ENCODE peak calls at places on chromosome 5, in six cellular contexts. P, Y, R, S, L and F are unnamed samples.

GRCh38 chr5:1447772-1448361 is 2.6 kb upstream of the SLC6A3 start:
- DNase-seq in S (no peak), Y (no peak), P (no peak), L (no peak), R (peak; percentile 20), F (no peak)

GRCh38 chr5:145407300-145408047 is 427.7 kb downstream of the PRELID2 start:
- DNase-seq in S (no peak), R (no peak), L (peak; percentile 25), Y (no peak), P (no peak), F (no peak)

GRCh38 chr5:88374391-88374790 is 105.7 kb upstream of the TMEM161B start:
- DNase-seq in L (no peak), R (no peak), Y (no peak), P (no peak), S (no peak), F (no peak)

GRCh38 chr5:156681276-156681675 is 168.8 kb upstream of the PPP1R2B start:
- DNase-seq in L (no peak), Y (no peak), P (no peak), R (no peak), S (no peak), F (no peak)

GRCh38 chr5:145540375-145540774 is 294.8 kb downstream of the PRELID2 start:
- DNase-seq in P (no peak), L (no peak), R (no peak), Y (no peak), S (no peak), F (peak; percentile 33)

GRCh38 chr5:158599132-158599531 is 500.6 kb downstream of the EBF1 start:
- DNase-seq in L (no peak), P (no peak), R (no peak), Y (no peak), S (no peak), F (peak; percentile 15)

GRCh38 chr5:167797933-167798332 is 493.5 kb upstream of the WWC1 start:
- DNase-seq in P (no peak), Y (no peak), S (no peak), R (no peak), L (no peak), F (no peak)

GRCh38 chr5:10681605-10682428 is 79.2 kb downstream of the DAP start:
- DNase-seq in L (no peak), Y (no peak), S (no peak), R (no peak), P (no peak), F (no peak)

GRCh38 chr5:5953641-5954040 is 424.7 kb downstream of the MED10 start:
- DNase-seq in R (no peak), P (no peak), L (no peak), Y (no peak), S (no peak), F (no peak)

GRCh38 chr5:73796164-73797141 is 170.5 kb downstream of the ARHGEF28 start:
- DNase-seq in P (no peak), Y (no peak), L (peak; percentile 40), R (no peak), S (peak; percentile 66), F (peak; percentile 98)
- H2AFZ ChIP-seq in P (peak overlapping the region; percentile 61), Y (no peak overlapping the region), L (peak overlapping the region; percentile 51), R (no peak overlapping the region), S (no peak overlapping the region), F (peak overlapping the region; percentile 78)

DNA sequence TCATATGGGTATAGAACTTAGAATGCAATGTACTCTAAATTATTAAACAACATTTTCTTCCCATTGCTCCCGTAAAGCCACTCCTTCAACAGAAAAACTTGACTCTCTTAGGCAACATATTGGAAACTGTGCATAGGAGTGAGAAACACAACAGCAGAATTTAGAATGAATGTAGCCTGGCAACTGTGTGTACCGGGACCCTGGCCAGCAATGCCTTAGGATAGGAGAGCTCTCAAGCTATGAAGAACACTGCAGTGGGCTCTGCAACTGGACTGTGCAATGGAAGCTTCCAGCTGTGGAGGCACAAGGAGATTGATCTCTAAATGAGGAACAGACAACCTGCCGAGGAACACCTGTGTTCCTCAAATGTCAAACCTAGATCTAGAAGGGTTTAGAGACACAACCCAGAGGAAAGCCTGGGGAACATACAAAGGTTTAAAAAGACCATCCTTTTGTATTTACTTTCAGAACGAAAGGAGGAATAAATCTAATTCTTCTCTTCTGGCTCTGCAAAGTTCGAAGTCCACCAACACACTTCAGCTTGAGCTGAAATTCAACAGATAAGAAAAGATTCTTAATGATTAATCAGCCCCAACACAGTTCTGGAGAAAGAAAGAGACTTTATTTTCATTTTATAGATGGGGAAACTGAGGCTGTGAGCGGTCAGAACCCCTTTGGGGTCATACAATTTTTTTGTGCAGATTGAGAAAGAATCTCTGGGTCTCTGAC is 51.5 kb upstream of the ARL15 start:
- DNase-seq in Y (no peak), R (no peak), S (no peak), L (no peak), P (no peak), F (no peak)
- TF ChIP-seq RFX5 in Y (no peak), R (no peak), S (no peak), L (no peak), P (no peak), F (no peak)

GRCh38 chr5:168892618-168893017 is 313.4 kb upstream of the PANK3 start:
- DNase-seq in L (no peak), S (no peak), R (no peak), P (no peak), Y (no peak), F (no peak)
- H2AFZ ChIP-seq in L (no peak overlapping the region), S (no peak overlapping the region), R (no peak overlapping the region), P (no peak overlapping the region), Y (no peak overlapping the region), F (no peak overlapping the region)

GRCh38 chr5:60724126-60724525 is 24.2 kb upstream of the DEPDC1B start:
- DNase-seq in S (no peak), L (no peak), Y (no peak), R (no peak), P (no peak), F (no peak)

GRCh38 chr5:60719329-60719728 is 19.4 kb upstream of the DEPDC1B start:
- DNase-seq in S (no peak), P (no peak), L (no peak), Y (no peak), R (no peak), F (no peak)

GRCh38 chr5:60727032-60727431 is 27.1 kb upstream of the DEPDC1B start:
- DNase-seq in S (no peak), R (no peak), Y (no peak), P (no peak), L (no peak), F (no peak)

GRCh38 chr5:60718186-60718892 is 18.4 kb upstream of the DEPDC1B start:
- DNase-seq in L (no peak), R (no peak), S (no peak), Y (no peak), P (no peak), F (no peak)

GRCh38 chr5:60722416-60722815 is 22.4 kb upstream of the DEPDC1B start:
- DNase-seq in L (no peak), S (no peak), Y (no peak), R (no peak), P (no peak), F (no peak)
- TF ChIP-seq RFX5 in L (no peak), S (no peak), Y (no peak), R (no peak), P (no peak), F (no peak)

GRCh38 chr5:83510199-83510730 is 38.7 kb downstream of the VCAN start:
- DNase-seq in P (peak; percentile 21), R (no peak), S (no peak), L (no peak), Y (no peak), F (no peak)
- H2AFZ ChIP-seq in P (no peak overlapping the region), R (no peak overlapping the region), S (no peak overlapping the region), L (peak overlapping the region; percentile 15), Y (no peak overlapping the region), F (no peak overlapping the region)

GRCh38 chr5:135555530-135555929 is 19.8 kb upstream of the NEUROG1 start:
- DNase-seq in L (no peak), S (no peak), Y (no peak), R (no peak), P (no peak), F (no peak)

GRCh38 chr5:135553688-135554462 is 18.1 kb upstream of the NEUROG1 start:
- DNase-seq in S (peak; percentile 31), R (no peak), P (no peak), Y (peak; percentile 41), L (no peak), F (peak; percentile 7)

GRCh38 chr5:135549413-135549812 is 13.6 kb upstream of the NEUROG1 start:
- DNase-seq in P (no peak), L (no peak), S (no peak), R (no peak), Y (no peak), F (no peak)

GRCh38 chr5:135547590-135548254 is 12.0 kb upstream of the NEUROG1 start:
- DNase-seq in L (no peak), R (no peak), Y (no peak), P (no peak), S (no peak), F (no peak)

DNA sequence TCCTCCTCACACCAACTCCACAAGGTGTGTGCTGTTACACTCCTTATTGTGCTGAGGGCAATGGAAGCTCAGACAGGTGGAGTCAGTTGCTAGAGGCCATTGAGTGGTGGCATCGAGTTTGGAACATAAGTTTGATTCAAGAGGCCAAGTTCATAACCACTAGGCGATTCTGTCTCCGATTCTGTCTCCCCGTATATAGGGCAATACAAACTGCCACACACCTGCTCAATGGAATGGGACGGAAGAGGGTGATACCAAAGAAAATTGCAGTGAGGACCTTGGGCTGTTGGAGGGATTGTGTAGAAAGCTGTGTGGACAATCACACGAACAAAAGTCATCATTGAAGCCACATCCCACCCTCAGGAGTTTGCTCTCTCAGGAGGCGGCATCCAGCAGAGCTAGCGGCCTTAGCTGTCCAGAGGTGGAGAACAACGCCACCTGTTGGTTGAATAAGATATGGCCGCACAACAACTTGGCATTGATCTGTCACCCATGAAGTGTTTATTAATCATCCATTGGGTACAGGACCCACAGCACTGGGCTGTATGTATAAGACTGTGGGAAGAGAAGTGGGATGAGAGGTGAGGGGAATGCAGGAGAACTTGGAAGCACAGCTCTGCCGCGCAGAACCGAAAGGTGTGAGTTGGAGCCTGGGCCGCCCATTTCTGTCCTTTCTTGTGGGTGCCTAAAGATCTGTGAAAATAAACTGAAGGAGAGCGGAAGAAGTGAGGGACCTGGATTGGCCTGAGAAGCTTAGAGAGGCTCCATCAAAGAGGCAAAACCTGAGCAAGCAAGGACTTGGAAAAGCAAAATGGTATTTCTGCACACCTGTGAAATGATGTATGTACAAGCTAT is 16.1 kb upstream of the NEUROG1 start:
- DNase-seq in L (peak; percentile 12), R (peak; percentile 82), P (peak; percentile 79), Y (peak; percentile 80), S (peak; percentile 64), F (peak; percentile 75)
- TF ChIP-seq RFX5 in L (no peak), R (no peak), P (no peak), Y (no peak), S (no peak), F (no peak)

GRCh38 chr5:141051526-141051876 is 327 bp downstream of the PCDHB1 start:
- DNase-seq in Y (no peak), L (no peak), R (peak; percentile 76), P (peak; percentile 17), S (no peak), F (no peak)

GRCh38 chr5:141050622-141051525 is at the start of gene PCDHB1:
- DNase-seq in P (peak; percentile 12), L (no peak), Y (no peak), S (no peak), R (no peak), F (no peak)
- H2AFZ ChIP-seq in P (no peak within 1 kb of the TSS), L (no peak within 1 kb of the TSS), Y (no peak within 1 kb of the TSS), S (no peak within 1 kb of the TSS), R (peak within 1 kb of the TSS; percentile 89), F (peak within 1 kb of the TSS; percentile 63)